ENCODE peak calls at places on chromosomes 12 and 14, in ten cellular contexts. F is stimulated activated CD4-positive, alpha-beta T cell treated with anti-CD3 and anti-CD28 coated beads, Interleukin-2, amount 100 ng/mL, for 4 hours; D is SW 1271; L is heart right ventricle; Z is hepatocyte; Y is hypothalamus; U is cardiac fibroblast; S is DMS153; G is stimulated activated CD8-positive, alpha-beta memory T cell treated with anti-CD3 and anti-CD28 coated beads, Interleukin-7, amount 100 ng/mL, for 48 hours; X is GM19239. V is an unnamed sample.

GRCh38 chr14:90883782-90884181 is 67.6 kb upstream of the TTC7B start:
- DNase-seq in F (no peak), D (no peak), L (no peak), Z (no peak), Y (no peak), U (no peak), S (no peak), G (no peak), X (no peak), V (no peak)

GRCh38 chr14:20501346-20501745 is 4.0 kb upstream of the RNASE10 start:
- DNase-seq in F (no peak), D (no peak), L (no peak), Z (no peak), Y (no peak), U (peak), S (no peak), G (no peak), X (no peak), V (no peak)

GRCh38 chr14:102738373-102739189 is 38.7 kb upstream of the TRAF3 start:
- DNase-seq in F (no peak), D (no peak), L (no peak), Z (no peak), Y (no peak), U (no peak), S (no peak), G (no peak), X (no peak), V (no peak)

GRCh38 chr14:64147126-64147790 is 146.9 kb downstream of the ESR2 start:
- DNase-seq in F (no peak), D (no peak), L (no peak), Z (no peak), Y (no peak), U (peak), S (no peak), G (no peak), X (no peak), V (no peak)

GRCh38 chr12:131604146-131604844 is 106.6 kb upstream of the SFSWAP start:
- DNase-seq in F (no peak), D (no peak), L (no peak), Z (no peak), Y (no peak), U (no peak), S (no peak), G (no peak), X (peak), V (no peak)

GRCh38 chr12:57614178-57614947 is 3.1 kb downstream of the ARHGEF25 start:
- DNase-seq in F (no peak), D (no peak), L (peak), Z (no peak), Y (no peak), U (peak), S (no peak), G (no peak), X (peak), V (peak)

GRCh38 chr14:79701371-79701770 is 509.9 kb downstream of the DIO2 start:
- DNase-seq in F (no peak), D (no peak), L (no peak), Z (no peak), Y (no peak), U (no peak), S (no peak), G (no peak), X (no peak), V (no peak)

GRCh38 chr12:19671695-19672094 is 232.4 kb downstream of the AEBP2 start:
- DNase-seq in F (no peak), D (no peak), L (no peak), Z (no peak), Y (no peak), U (no peak), S (no peak), G (no peak), X (no peak), V (no peak)

GRCh38 chr14:49512147-49512551 is 74.0 kb downstream of the RPS29 start:
- DNase-seq in F (no peak), D (peak), L (no peak), Z (no peak), Y (no peak), U (peak), S (no peak), G (no peak), X (no peak), V (no peak)

GRCh38 chr12:121038861-121039654 is at the start of gene OASL:
- DNase-seq in F (peak), D (peak), L (peak), Z (peak), Y (no peak), U (peak), S (no peak), G (peak), X (peak), V (peak)

GRCh38 chr12:127280393-127281275 is 986.3 kb upstream of the TMEM132C start:
- DNase-seq in F (peak), D (no peak), L (no peak), Z (peak), Y (no peak), U (no peak), S (no peak), G (peak), X (peak), V (peak)

GRCh38 chr12:32545413-32545970 is 133.6 kb upstream of the DNM1L start:
- DNase-seq in F (no peak), D (no peak), L (no peak), Z (no peak), Y (no peak), U (no peak), S (no peak), G (no peak), X (no peak), V (no peak)

GRCh38 chr14:36254020-36254614 is 66.3 kb downstream of the MBIP start:
- DNase-seq in F (no peak), D (no peak), L (no peak), Z (peak), Y (no peak), U (peak), S (no peak), G (no peak), X (no peak), V (no peak)

GRCh38 chr14:28101992-28102391 is 664.6 kb upstream of the FOXG1 start:
- DNase-seq in F (no peak), D (no peak), L (no peak), Z (no peak), Y (no peak), U (peak), S (peak), G (no peak), X (no peak), V (no peak)